ENCODE peak calls at places on chromosomes 13 and 19, in eight cellular contexts. M, D, V, N, W, H, E and S are unnamed samples.

GRCh38 chr13:59452189-59452588 is 711.5 kb downstream of the DIAPH3 start:
- DNase-seq in M (no peak), D (no peak), H (no peak), N (no peak), V (no peak), E (peak; percentile 50), W (no peak), S (no peak)

GRCh38 chr13:21243045-21243842 is 66.8 kb downstream of the MRPL57 start:
- DNase-seq in D (no peak), H (no peak), W (no peak), V (no peak), M (no peak), E (peak; percentile 67), N (no peak), S (no peak)

GRCh38 chr19:21474671-21475181 is 30.7 kb upstream of the ZNF429 start:
- DNase-seq in M (no peak), N (peak; percentile 43), E (no peak), V (peak; percentile 89), D (no peak), H (peak; percentile 21), W (peak; percentile 71), S (peak; percentile 41)

GRCh38 chr19:50710094-50710493 is 9.5 kb downstream of the SHANK1 start:
- DNase-seq in D (no peak), E (no peak), M (no peak), V (no peak), H (no peak), W (peak; percentile 14), N (no peak), S (no peak)

GRCh38 chr19:46297700-46298476 is 1.0 kb downstream of the HIF3A start:
- DNase-seq in V (no peak), E (peak; percentile 5), M (no peak), W (peak; percentile 92), H (no peak), N (no peak), D (no peak), S (peak; percentile 78)

GRCh38 chr13:80921556-80921955 is 580.6 kb upstream of the SPRY2 start:
- DNase-seq in H (no peak), M (no peak), D (no peak), W (peak; percentile 56), E (no peak), N (no peak), V (no peak), S (peak; percentile 91)

GRCh38 chr19:7262470-7262869 is 31.7 kb downstream of the INSR start:
- DNase-seq in V (no peak), H (no peak), E (no peak), W (no peak), N (no peak), D (no peak), M (no peak), S (no peak)

GRCh38 chr13:34310539-34310938 is 492.6 kb downstream of the RFC3 start:
- DNase-seq in W (no peak), D (no peak), H (no peak), E (no peak), N (no peak), M (no peak), V (no peak), S (no peak)

GRCh38 chr13:98749501-98749900 is 3.0 kb downstream of the SLC15A1 start:
- DNase-seq in D (peak; percentile 19), N (no peak), E (no peak), M (no peak), H (no peak), V (no peak), W (peak; percentile 48), S (no peak)

GRCh38 chr13:97205465-97205864 is 16.7 kb upstream of the MBNL2 start:
- DNase-seq in W (no peak), M (no peak), E (no peak), H (no peak), D (no peak), N (no peak), V (no peak), S (no peak)

GRCh38 chr19:13138916-13139198 is 11.3 kb downstream of the STX10 start:
- DNase-seq in H (no peak), M (no peak), E (no peak), V (no peak), W (no peak), N (no peak), D (no peak), S (no peak)

GRCh38 chr19:39372047-39372802 is 18.7 kb downstream of the PAF1 start:
- DNase-seq in N (peak; percentile 36), E (no peak), W (peak; percentile 99), H (no peak), V (no peak), M (no peak), D (peak; percentile 90), S (no peak)

GRCh38 chr19:7196721-7197168 is 97.5 kb downstream of the INSR start:
- DNase-seq in E (no peak), M (no peak), V (no peak), H (no peak), W (peak; percentile 46), N (no peak), D (no peak), S (peak; percentile 29)

GRCh38 chr19:33447336-33448158 is 74.0 kb downstream of the CEBPG start:
- DNase-seq in H (no peak), W (no peak), E (no peak), V (no peak), M (no peak), D (no peak), N (no peak), S (no peak)

GRCh38 chr13:43389573-43389972 is 366.2 kb downstream of the DNAJC15 start:
- DNase-seq in W (peak; percentile 34), N (no peak), H (no peak), M (no peak), V (no peak), E (no peak), D (no peak), S (no peak)

GRCh38 chr19:40791349-40791748 is 7.6 kb upstream of the EGLN2 start:
- DNase-seq in M (no peak), N (no peak), V (no peak), E (no peak), D (no peak), W (no peak), H (no peak), S (no peak)

GRCh38 chr13:25678398-25678797 is 306.6 kb downstream of the ATP8A2 start:
- DNase-seq in H (peak; percentile 2), N (no peak), W (no peak), M (peak; percentile 16), D (no peak), E (no peak), V (no peak), S (no peak)